ENCODE peak calls at places on chromosomes 6 and 20, in four cellular contexts. P is fibroblast of lung, J is PC-3, D is cardiac muscle cell. M is an unnamed sample.

GRCh38 chr6:158639056-158639455 is 5.5 kb downstream of the DYNLT1 start:
- DNase-seq in P (no peak), J (no peak), D (no peak), M (peak)

GRCh38 chr6:156780117-156780641 is 3.0 kb downstream of the ARID1B start:
- DNase-seq in P (peak), J (peak), D (peak), M (no peak)

GRCh38 chr20:21315138-21315537 is 12.0 kb downstream of the XRN2 start:
- DNase-seq in P (peak), J (no peak), D (peak), M (no peak)

GRCh38 chr6:104921896-104922295 is 35.0 kb upstream of the LIN28B start:
- DNase-seq in P (no peak), J (no peak), D (no peak), M (no peak)

GRCh38 chr20:13255356-13255755 is 34.3 kb downstream of the ISM1 start:
- DNase-seq in P (no peak), J (no peak), D (no peak), M (no peak)

GRCh38 chr6:165694296-165694695 is 31.3 kb upstream of the PDE10A start:
- DNase-seq in P (no peak), J (no peak), D (no peak), M (no peak)

GRCh38 chr6:37316071-37316470 is 37.7 kb upstream of the RNF8 start:
- DNase-seq in P (peak), J (no peak), D (no peak), M (no peak)

GRCh38 chr6:14732845-14733757 is 512.8 kb upstream of the JARID2 start:
- DNase-seq in P (peak), J (peak), D (peak), M (no peak)

GRCh38 chr6:40695114-40695513 is 108.0 kb upstream of the LRFN2 start:
- DNase-seq in P (no peak), J (no peak), D (no peak), M (no peak)

GRCh38 chr20:19483309-19483708 is 270.9 kb downstream of the SLC24A3 start:
- DNase-seq in P (no peak), J (no peak), D (no peak), M (no peak)

GRCh38 chr6:19551611-19552010 is 285.6 kb upstream of the ID4 start:
- DNase-seq in P (peak), J (peak), D (no peak), M (no peak)

GRCh38 chr6:33428219-33428890 is 8.5 kb downstream of the SYNGAP1 start:
- DNase-seq in P (no peak), J (peak), D (peak), M (no peak)

GRCh38 chr6:119234457-119234856 is 115.1 kb downstream of the MAN1A1 start:
- DNase-seq in P (no peak), J (no peak), D (no peak), M (no peak)

GRCh38 chr6:34246249-34246562 is 2.6 kb downstream of the SMIM29 start:
- DNase-seq in P (no peak), J (no peak), D (no peak), M (no peak)

GRCh38 chr6:29813809-29814208 is 13.8 kb upstream of the HLA-G start:
- DNase-seq in P (no peak), J (peak), D (peak), M (peak)

GRCh38 chr20:3471397-3472021 is 691 bp downstream of the ATRN start:
- DNase-seq in P (no peak), J (no peak), D (no peak), M (no peak)

GRCh38 chr6:14758421-14759043 is 487.3 kb upstream of the JARID2 start:
- DNase-seq in P (no peak), J (peak), D (no peak), M (no peak)

GRCh38 chr20:63538204-63539091 is 1.3 kb upstream of the PTK6 start:
- DNase-seq in P (no peak), J (peak), D (no peak), M (no peak)

GRCh38 chr20:11529046-11529445 is 388.6 kb upstream of the BTBD3 start:
- DNase-seq in P (no peak), J (no peak), D (no peak), M (no peak)

GRCh38 chr20:10429443-10429981 is 4.5 kb downstream of the MKKS start:
- DNase-seq in P (no peak), J (no peak), D (no peak), M (no peak)

GRCh38 chr6:28910901-28911680 is 12.7 kb downstream of the TRIM27 start:
- DNase-seq in P (no peak), J (peak), D (no peak), M (no peak)

GRCh38 chr6:163146036-163146435 is 268.5 kb upstream of the QKI start:
- DNase-seq in P (peak), J (no peak), D (no peak), M (no peak)

GRCh38 chr20:47778398-47779354 is 6.6 kb downstream of the SULF2 start:
- DNase-seq in P (peak), J (no peak), D (peak), M (no peak)

GRCh38 chr6:42914546-42914945 is 1.3 kb upstream of the PTCRA start:
- DNase-seq in P (no peak), J (no peak), D (no peak), M (no peak)

GRCh38 chr6:138593100-138593877 is 94.0 kb upstream of the NHSL1 start:
- DNase-seq in P (peak), J (peak), D (peak), M (no peak)

GRCh38 chr6:138596126-138596525 is 96.8 kb upstream of the NHSL1 start:
- DNase-seq in P (peak), J (no peak), D (no peak), M (no peak)

GRCh38 chr6:138592698-138593097 is 93.4 kb upstream of the NHSL1 start:
- DNase-seq in P (no peak), J (peak), D (no peak), M (no peak)

GRCh38 chr6:138594749-138595148 is 95.5 kb upstream of the NHSL1 start:
- DNase-seq in P (no peak), J (no peak), D (no peak), M (no peak)

DNA sequence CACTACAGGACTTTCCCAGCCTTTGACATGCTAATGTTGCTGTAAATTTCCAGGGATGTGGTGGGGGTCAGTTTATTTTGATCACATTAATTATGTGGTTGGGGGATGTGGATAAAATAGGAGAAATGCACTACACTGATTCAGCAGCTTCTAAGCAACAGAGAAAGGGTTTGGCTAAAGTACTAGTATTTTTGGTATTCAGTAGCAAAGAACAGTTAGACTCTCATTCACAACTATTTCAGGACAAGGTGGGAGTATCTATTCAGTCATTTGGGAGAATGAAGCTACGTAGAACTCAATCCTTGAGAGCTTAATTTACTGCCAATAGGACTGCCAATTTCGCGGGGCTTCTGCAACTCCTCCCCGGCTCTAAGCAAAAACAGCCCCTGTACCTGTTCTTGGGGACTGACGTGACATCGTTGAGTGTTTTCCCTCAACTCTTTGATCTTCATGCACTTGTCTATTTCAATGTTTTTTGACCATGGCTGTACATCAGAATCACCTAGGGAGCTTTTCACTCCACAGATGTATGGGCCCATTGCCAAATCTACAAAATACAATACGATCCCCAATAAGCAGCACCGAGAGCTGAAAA is 94.8 kb upstream of the NHSL1 start:
- DNase-seq in P (peak), J (no peak), D (no peak), M (no peak)
- H3K4me3 ChIP-seq in P (peak), J (peak), D (no peak), M (no peak)

GRCh38 chr20:52049001-52049731 is 142.4 kb downstream of the ZFP64 start:
- DNase-seq in P (peak), J (no peak), D (peak), M (no peak)
- H3K4me3 ChIP-seq in P (no peak), J (no peak), D (no peak), M (no peak)

DNA sequence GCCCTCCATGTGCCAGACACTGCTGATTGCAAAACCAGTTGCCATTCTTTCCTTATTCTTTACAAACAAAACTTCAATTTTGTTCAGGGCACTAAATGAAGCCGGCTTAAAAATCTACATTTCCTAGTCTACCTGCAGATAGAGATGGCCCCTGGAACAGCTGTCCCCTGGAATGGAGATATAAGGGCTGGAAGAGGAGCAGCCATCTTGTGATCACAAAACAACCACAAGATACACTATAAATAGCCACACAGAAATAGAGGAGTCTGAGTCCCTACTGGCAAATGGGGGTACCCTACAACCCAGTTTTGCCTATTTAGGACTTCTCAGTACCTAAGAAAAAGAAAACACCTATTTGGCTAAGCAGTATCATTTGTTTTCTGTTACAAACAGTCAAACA is 115.9 kb upstream of the BEND6 start:
- DNase-seq in P (no peak), J (no peak), D (no peak), M (no peak)
- H3K4me3 ChIP-seq in P (no peak), J (no peak), D (no peak), M (no peak)

DNA sequence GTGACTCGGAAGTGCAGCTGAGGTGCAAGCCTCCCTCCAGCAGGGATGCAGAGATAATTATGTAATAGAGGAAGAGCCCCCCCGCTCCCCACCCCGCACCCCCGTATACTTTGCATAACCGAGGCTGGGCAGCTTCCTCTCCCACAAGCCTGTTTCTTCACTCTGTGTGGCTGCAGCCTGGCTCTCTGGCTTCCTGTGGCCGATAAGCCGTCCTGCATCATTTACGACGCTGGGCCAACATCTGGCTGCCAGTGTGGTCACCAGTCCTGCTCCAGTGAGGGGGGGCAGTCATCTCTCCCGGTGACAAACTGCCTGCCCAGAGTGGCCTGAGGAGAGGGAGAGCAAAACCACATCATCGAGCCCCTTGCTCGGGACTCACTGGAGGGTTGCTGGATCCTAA is 59.2 kb downstream of the RBM38 start:
- DNase-seq in P (peak), J (peak), D (peak), M (no peak)
- H3K4me3 ChIP-seq in P (no peak), J (no peak), D (no peak), M (no peak)

GRCh38 chr6:11384531-11385309 is 152.3 kb upstream of the NEDD9 start:
- DNase-seq in P (peak), J (no peak), D (no peak), M (no peak)

GRCh38 chr6:11380549-11380948 is 148.1 kb upstream of the NEDD9 start:
- DNase-seq in P (no peak), J (no peak), D (no peak), M (no peak)

GRCh38 chr6:11380969-11381744 is 148.7 kb upstream of the NEDD9 start:
- DNase-seq in P (peak), J (no peak), D (no peak), M (no peak)

GRCh38 chr6:11379805-11380204 is 147.3 kb upstream of the NEDD9 start:
- DNase-seq in P (no peak), J (no peak), D (no peak), M (no peak)

DNA sequence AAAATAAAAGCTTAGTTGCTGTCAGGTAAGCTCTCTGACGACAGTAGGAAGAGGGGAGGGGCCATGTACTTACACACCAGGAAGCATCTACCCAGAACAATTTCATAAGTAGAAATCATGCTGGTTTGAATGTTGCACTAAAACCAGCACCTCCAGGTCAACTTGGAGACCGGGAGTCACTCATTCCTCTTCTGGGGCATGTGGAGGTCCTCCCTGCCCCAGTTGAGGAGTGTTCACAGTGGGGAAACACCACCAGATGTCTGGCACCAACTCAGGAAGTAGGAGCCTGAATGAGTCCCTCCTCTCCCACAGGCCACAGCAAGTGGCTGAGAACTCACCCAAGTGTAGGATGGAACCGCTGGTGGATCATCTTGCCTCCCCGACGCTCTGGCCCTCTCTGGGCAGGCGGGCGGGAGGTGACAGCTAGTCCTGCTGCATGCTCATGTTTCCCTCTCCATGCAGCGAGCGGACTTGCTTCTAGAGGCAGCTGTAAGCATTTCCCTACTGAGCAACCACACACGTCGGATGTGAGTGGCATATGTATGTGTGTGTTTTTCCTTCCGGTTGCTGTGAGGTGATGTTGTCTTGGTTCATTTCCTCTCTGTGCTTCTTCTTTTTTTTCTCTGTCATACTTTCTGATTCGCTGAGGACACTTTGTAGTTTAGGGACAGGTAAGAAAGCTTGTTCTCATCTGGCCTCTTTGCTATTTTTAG is 149.5 kb upstream of the NEDD9 start:
- DNase-seq in P (no peak), J (no peak), D (no peak), M (no peak)
- H3K4me3 ChIP-seq in P (no peak), J (no peak), D (no peak), M (peak)

GRCh38 chr20:23047738-23048214 is 1.7 kb downstream of the THBD start:
- DNase-seq in P (no peak), J (no peak), D (no peak), M (no peak)
- H3K4me3 ChIP-seq in P (peak), J (peak), D (no peak), M (peak)

DNA sequence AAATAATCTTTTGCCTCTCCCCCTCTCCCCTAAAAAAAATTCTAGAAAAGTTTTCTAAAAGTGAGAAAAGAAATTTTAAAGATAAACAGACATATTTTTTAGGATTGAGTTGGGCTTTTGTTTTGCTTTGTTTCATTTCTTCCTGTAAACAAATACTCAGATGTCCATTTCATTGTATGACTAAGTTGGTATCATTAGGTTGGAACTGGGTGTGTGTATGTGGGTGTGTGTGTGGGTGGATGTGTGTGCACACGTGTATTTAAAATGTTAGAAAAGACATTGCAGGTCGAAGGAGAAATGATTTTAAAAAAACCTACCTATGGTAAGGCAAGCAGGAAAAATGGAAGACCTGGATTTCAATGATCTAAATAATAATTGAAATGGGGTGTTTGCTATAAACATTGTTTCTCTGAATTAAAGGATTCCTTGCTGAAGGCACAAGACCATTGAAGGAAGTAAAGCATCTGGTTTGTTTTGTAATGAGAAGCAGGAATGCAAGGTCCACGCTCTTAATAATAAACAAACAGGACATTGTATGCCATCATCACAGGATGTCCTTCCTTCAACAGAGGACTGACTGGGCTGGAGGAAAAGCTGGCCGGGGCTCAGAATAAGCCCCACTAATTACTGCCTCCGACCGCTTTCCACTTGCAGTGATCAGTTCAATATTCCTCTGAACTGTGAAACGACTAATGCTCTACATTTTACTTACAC is 1.0 kb upstream of the PRDM1 start:
- DNase-seq in P (peak), J (peak), D (no peak), M (no peak)
- H3K4me3 ChIP-seq in P (peak), J (peak), D (no peak), M (peak)

GRCh38 chr6:50819906-50820589 is 1.4 kb downstream of the TFAP2B start:
- DNase-seq in P (no peak), J (no peak), D (no peak), M (no peak)

GRCh38 chr6:50820590-50821234 is 2.0 kb downstream of the TFAP2B start:
- DNase-seq in P (no peak), J (peak), D (no peak), M (no peak)

GRCh38 chr6:50818673-50819072 is at the start of gene TFAP2B:
- DNase-seq in P (no peak), J (no peak), D (no peak), M (no peak)

GRCh38 chr6:50817638-50817950 is 1.1 kb upstream of the TFAP2B start:
- DNase-seq in P (no peak), J (no peak), D (no peak), M (no peak)

GRCh38 chr6:50819527-50819905 is 845 bp downstream of the TFAP2B start:
- DNase-seq in P (no peak), J (no peak), D (peak), M (no peak)
- H3K4me3 ChIP-seq in P (peak), J (no peak), D (no peak), M (no peak)

GRCh38 chr20:61544910-61545889 is 293.1 kb downstream of the CDH4 start:
- DNase-seq in P (no peak), J (no peak), D (no peak), M (no peak)

GRCh38 chr20:61551401-61551800 is 299.3 kb downstream of the CDH4 start:
- DNase-seq in P (no peak), J (no peak), D (no peak), M (no peak)

GRCh38 chr20:61548069-61548468 is 296.0 kb downstream of the CDH4 start:
- DNase-seq in P (no peak), J (no peak), D (no peak), M (no peak)

GRCh38 chr20:61546641-61547040 is 294.6 kb downstream of the CDH4 start:
- DNase-seq in P (no peak), J (no peak), D (no peak), M (no peak)

GRCh38 chr20:61549865-61550264 is 297.8 kb downstream of the CDH4 start:
- DNase-seq in P (no peak), J (no peak), D (no peak), M (no peak)
- H3K4me3 ChIP-seq in P (no peak), J (no peak), D (no peak), M (no peak)

GRCh38 chr6:108627692-108628565 is 67.2 kb downstream of the FOXO3 start:
- DNase-seq in P (peak), J (peak), D (peak), M (no peak)
- H3K4me3 ChIP-seq in P (no peak), J (no peak), D (no peak), M (no peak)